ENCODE peak calls at places on chromosomes 6 and 20, in ten cellular contexts. One of them, this sample, is unnamed.

GRCh38 chr20:20407891-20408805 is 40.2 kb downstream of the INSM1 start:
- DNase-seq in activated CD4-positive, alpha-beta T cell treated with anti-CD3 and anti-CD28 coated beads, Interleukin-2, amount 50 U/mL, for 48 hours: no peak
- DNase-seq in NCI-H526 treated with DMSO at 0.1 percent for 48 hours: no peak
- DNase-seq in RPMI7951: peak
- DNase-seq in stimulated activated CD8-positive, alpha-beta memory T cell treated with anti-CD3 and anti-CD28 coated beads, Interleukin-4, amount 100 ng/mL, for 1 hour: no peak
- DNase-seq in cerebellar nuclear complex: peak
- DNase-seq in CMK: no peak
- DNase-seq in fibroblast of pulmonary artery: peak
- DNase-seq in EL: peak
- DNase-seq in HT-29: peak
- DNase-seq in this sample: no peak

GRCh38 chr6:125670586-125670985 is 78.8 kb upstream of the HEY2 start:
- DNase-seq in CMK: no peak
- DNase-seq in NCI-H526 treated with DMSO at 0.1 percent for 48 hours: no peak
- DNase-seq in activated CD4-positive, alpha-beta T cell treated with anti-CD3 and anti-CD28 coated beads, Interleukin-2, amount 50 U/mL, for 48 hours: no peak
- DNase-seq in cerebellar nuclear complex: no peak
- DNase-seq in EL: no peak
- DNase-seq in RPMI7951: no peak
- DNase-seq in HT-29: no peak
- DNase-seq in fibroblast of pulmonary artery: peak
- DNase-seq in stimulated activated CD8-positive, alpha-beta memory T cell treated with anti-CD3 and anti-CD28 coated beads, Interleukin-4, amount 100 ng/mL, for 1 hour: no peak
- DNase-seq in this sample: no peak

GRCh38 chr6:162181741-162182401 is 545.7 kb downstream of the PRKN start:
- DNase-seq in NCI-H526 treated with DMSO at 0.1 percent for 48 hours: no peak
- DNase-seq in EL: no peak
- DNase-seq in CMK: no peak
- DNase-seq in stimulated activated CD8-positive, alpha-beta memory T cell treated with anti-CD3 and anti-CD28 coated beads, Interleukin-4, amount 100 ng/mL, for 1 hour: no peak
- DNase-seq in RPMI7951: no peak
- DNase-seq in fibroblast of pulmonary artery: peak
- DNase-seq in HT-29: peak
- DNase-seq in cerebellar nuclear complex: no peak
- DNase-seq in activated CD4-positive, alpha-beta T cell treated with anti-CD3 and anti-CD28 coated beads, Interleukin-2, amount 50 U/mL, for 48 hours: no peak
- DNase-seq in this sample: no peak

GRCh38 chr6:121305957-121306607 is 28.2 kb downstream of the TBC1D32 start:
- DNase-seq in cerebellar nuclear complex: no peak
- DNase-seq in NCI-H526 treated with DMSO at 0.1 percent for 48 hours: peak
- DNase-seq in EL: peak
- DNase-seq in fibroblast of pulmonary artery: peak
- DNase-seq in HT-29: peak
- DNase-seq in activated CD4-positive, alpha-beta T cell treated with anti-CD3 and anti-CD28 coated beads, Interleukin-2, amount 50 U/mL, for 48 hours: no peak
- DNase-seq in stimulated activated CD8-positive, alpha-beta memory T cell treated with anti-CD3 and anti-CD28 coated beads, Interleukin-4, amount 100 ng/mL, for 1 hour: no peak
- DNase-seq in RPMI7951: peak
- DNase-seq in CMK: no peak
- DNase-seq in this sample: no peak

GRCh38 chr6:109393882-109394281 is 11.6 kb upstream of the CD164 start:
- DNase-seq in stimulated activated CD8-positive, alpha-beta memory T cell treated with anti-CD3 and anti-CD28 coated beads, Interleukin-4, amount 100 ng/mL, for 1 hour: no peak
- DNase-seq in fibroblast of pulmonary artery: no peak
- DNase-seq in EL: peak
- DNase-seq in NCI-H526 treated with DMSO at 0.1 percent for 48 hours: no peak
- DNase-seq in HT-29: no peak
- DNase-seq in RPMI7951: peak
- DNase-seq in cerebellar nuclear complex: no peak
- DNase-seq in activated CD4-positive, alpha-beta T cell treated with anti-CD3 and anti-CD28 coated beads, Interleukin-2, amount 50 U/mL, for 48 hours: no peak
- DNase-seq in CMK: no peak
- DNase-seq in this sample: no peak

GRCh38 chr6:74867286-74867685 is 338.6 kb downstream of the COL12A1 start:
- DNase-seq in CMK: no peak
- DNase-seq in activated CD4-positive, alpha-beta T cell treated with anti-CD3 and anti-CD28 coated beads, Interleukin-2, amount 50 U/mL, for 48 hours: no peak
- DNase-seq in RPMI7951: no peak
- DNase-seq in HT-29: no peak
- DNase-seq in stimulated activated CD8-positive, alpha-beta memory T cell treated with anti-CD3 and anti-CD28 coated beads, Interleukin-4, amount 100 ng/mL, for 1 hour: no peak
- DNase-seq in cerebellar nuclear complex: no peak
- DNase-seq in EL: peak
- DNase-seq in fibroblast of pulmonary artery: no peak
- DNase-seq in NCI-H526 treated with DMSO at 0.1 percent for 48 hours: no peak
- DNase-seq in this sample: no peak

GRCh38 chr20:45405566-45406259 is 2.4 kb upstream of the DBNDD2 start:
- DNase-seq in stimulated activated CD8-positive, alpha-beta memory T cell treated with anti-CD3 and anti-CD28 coated beads, Interleukin-4, amount 100 ng/mL, for 1 hour: no peak
- DNase-seq in CMK: no peak
- DNase-seq in activated CD4-positive, alpha-beta T cell treated with anti-CD3 and anti-CD28 coated beads, Interleukin-2, amount 50 U/mL, for 48 hours: peak
- DNase-seq in RPMI7951: no peak
- DNase-seq in HT-29: peak
- DNase-seq in fibroblast of pulmonary artery: no peak
- DNase-seq in cerebellar nuclear complex: no peak
- DNase-seq in EL: peak
- DNase-seq in NCI-H526 treated with DMSO at 0.1 percent for 48 hours: peak
- DNase-seq in this sample: no peak

GRCh38 chr6:111377558-111378120 is 105.4 kb downstream of the REV3L start:
- DNase-seq in RPMI7951: peak
- DNase-seq in HT-29: no peak
- DNase-seq in CMK: no peak
- DNase-seq in fibroblast of pulmonary artery: peak
- DNase-seq in stimulated activated CD8-positive, alpha-beta memory T cell treated with anti-CD3 and anti-CD28 coated beads, Interleukin-4, amount 100 ng/mL, for 1 hour: no peak
- DNase-seq in EL: peak
- DNase-seq in cerebellar nuclear complex: no peak
- DNase-seq in activated CD4-positive, alpha-beta T cell treated with anti-CD3 and anti-CD28 coated beads, Interleukin-2, amount 50 U/mL, for 48 hours: no peak
- DNase-seq in NCI-H526 treated with DMSO at 0.1 percent for 48 hours: no peak
- DNase-seq in this sample: no peak

GRCh38 chr20:50317644-50318043 is 127.0 kb downstream of the CEBPB start:
- DNase-seq in activated CD4-positive, alpha-beta T cell treated with anti-CD3 and anti-CD28 coated beads, Interleukin-2, amount 50 U/mL, for 48 hours: no peak
- DNase-seq in fibroblast of pulmonary artery: no peak
- DNase-seq in RPMI7951: no peak
- DNase-seq in EL: no peak
- DNase-seq in stimulated activated CD8-positive, alpha-beta memory T cell treated with anti-CD3 and anti-CD28 coated beads, Interleukin-4, amount 100 ng/mL, for 1 hour: no peak
- DNase-seq in HT-29: no peak
- DNase-seq in cerebellar nuclear complex: no peak
- DNase-seq in CMK: no peak
- DNase-seq in NCI-H526 treated with DMSO at 0.1 percent for 48 hours: peak
- DNase-seq in this sample: no peak

GRCh38 chr6:17497701-17498100 is 102.4 kb upstream of the FAM8A1 start:
- DNase-seq in activated CD4-positive, alpha-beta T cell treated with anti-CD3 and anti-CD28 coated beads, Interleukin-2, amount 50 U/mL, for 48 hours: no peak
- DNase-seq in NCI-H526 treated with DMSO at 0.1 percent for 48 hours: no peak
- DNase-seq in stimulated activated CD8-positive, alpha-beta memory T cell treated with anti-CD3 and anti-CD28 coated beads, Interleukin-4, amount 100 ng/mL, for 1 hour: no peak
- DNase-seq in HT-29: no peak
- DNase-seq in CMK: no peak
- DNase-seq in EL: no peak
- DNase-seq in cerebellar nuclear complex: no peak
- DNase-seq in RPMI7951: no peak
- DNase-seq in fibroblast of pulmonary artery: no peak
- DNase-seq in this sample: no peak

GRCh38 chr6:108651287-108651686 is 90.6 kb downstream of the FOXO3 start:
- DNase-seq in EL: no peak
- DNase-seq in fibroblast of pulmonary artery: no peak
- DNase-seq in CMK: no peak
- DNase-seq in NCI-H526 treated with DMSO at 0.1 percent for 48 hours: no peak
- DNase-seq in activated CD4-positive, alpha-beta T cell treated with anti-CD3 and anti-CD28 coated beads, Interleukin-2, amount 50 U/mL, for 48 hours: no peak
- DNase-seq in stimulated activated CD8-positive, alpha-beta memory T cell treated with anti-CD3 and anti-CD28 coated beads, Interleukin-4, amount 100 ng/mL, for 1 hour: no peak
- DNase-seq in RPMI7951: no peak
- DNase-seq in cerebellar nuclear complex: no peak
- DNase-seq in HT-29: no peak
- DNase-seq in this sample: no peak

GRCh38 chr6:29965873-29966601 is 23.7 kb downstream of the HLA-A start:
- DNase-seq in cerebellar nuclear complex: no peak
- DNase-seq in NCI-H526 treated with DMSO at 0.1 percent for 48 hours: no peak
- DNase-seq in activated CD4-positive, alpha-beta T cell treated with anti-CD3 and anti-CD28 coated beads, Interleukin-2, amount 50 U/mL, for 48 hours: peak
- DNase-seq in CMK: peak
- DNase-seq in EL: peak
- DNase-seq in stimulated activated CD8-positive, alpha-beta memory T cell treated with anti-CD3 and anti-CD28 coated beads, Interleukin-4, amount 100 ng/mL, for 1 hour: no peak
- DNase-seq in fibroblast of pulmonary artery: peak
- DNase-seq in HT-29: peak
- DNase-seq in RPMI7951: peak
- DNase-seq in this sample: peak

GRCh38 chr20:1334761-1335160 is 5.8 kb upstream of the SDCBP2 start:
- DNase-seq in cerebellar nuclear complex: no peak
- DNase-seq in CMK: no peak
- DNase-seq in NCI-H526 treated with DMSO at 0.1 percent for 48 hours: no peak
- DNase-seq in stimulated activated CD8-positive, alpha-beta memory T cell treated with anti-CD3 and anti-CD28 coated beads, Interleukin-4, amount 100 ng/mL, for 1 hour: no peak
- DNase-seq in HT-29: peak
- DNase-seq in activated CD4-positive, alpha-beta T cell treated with anti-CD3 and anti-CD28 coated beads, Interleukin-2, amount 50 U/mL, for 48 hours: no peak
- DNase-seq in EL: no peak
- DNase-seq in fibroblast of pulmonary artery: no peak
- DNase-seq in RPMI7951: no peak
- DNase-seq in this sample: no peak

GRCh38 chr6:80210618-80211017 is 104.1 kb downstream of the BCKDHB start:
- DNase-seq in cerebellar nuclear complex: no peak
- DNase-seq in HT-29: no peak
- DNase-seq in stimulated activated CD8-positive, alpha-beta memory T cell treated with anti-CD3 and anti-CD28 coated beads, Interleukin-4, amount 100 ng/mL, for 1 hour: no peak
- DNase-seq in activated CD4-positive, alpha-beta T cell treated with anti-CD3 and anti-CD28 coated beads, Interleukin-2, amount 50 U/mL, for 48 hours: no peak
- DNase-seq in fibroblast of pulmonary artery: peak
- DNase-seq in NCI-H526 treated with DMSO at 0.1 percent for 48 hours: no peak
- DNase-seq in EL: no peak
- DNase-seq in RPMI7951: no peak
- DNase-seq in CMK: no peak
- DNase-seq in this sample: no peak

GRCh38 chr20:45100563-45101245 is at the start of gene KCNS1:
- DNase-seq in cerebellar nuclear complex: no peak
- DNase-seq in HT-29: no peak
- DNase-seq in CMK: no peak
- DNase-seq in RPMI7951: no peak
- DNase-seq in EL: peak
- DNase-seq in activated CD4-positive, alpha-beta T cell treated with anti-CD3 and anti-CD28 coated beads, Interleukin-2, amount 50 U/mL, for 48 hours: no peak
- DNase-seq in NCI-H526 treated with DMSO at 0.1 percent for 48 hours: no peak
- DNase-seq in stimulated activated CD8-positive, alpha-beta memory T cell treated with anti-CD3 and anti-CD28 coated beads, Interleukin-4, amount 100 ng/mL, for 1 hour: no peak
- DNase-seq in fibroblast of pulmonary artery: no peak
- DNase-seq in this sample: no peak

GRCh38 chr6:27031302-27031701 is 216.2 kb upstream of the PRSS16 start:
- DNase-seq in activated CD4-positive, alpha-beta T cell treated with anti-CD3 and anti-CD28 coated beads, Interleukin-2, amount 50 U/mL, for 48 hours: no peak
- DNase-seq in CMK: no peak
- DNase-seq in HT-29: no peak
- DNase-seq in stimulated activated CD8-positive, alpha-beta memory T cell treated with anti-CD3 and anti-CD28 coated beads, Interleukin-4, amount 100 ng/mL, for 1 hour: no peak
- DNase-seq in EL: peak
- DNase-seq in cerebellar nuclear complex: no peak
- DNase-seq in fibroblast of pulmonary artery: peak
- DNase-seq in RPMI7951: peak
- DNase-seq in NCI-H526 treated with DMSO at 0.1 percent for 48 hours: no peak
- DNase-seq in this sample: no peak